ENCODE peak calls at places on chromosomes 3 and 15, in six cellular contexts. W is cardiac fibroblast, G is AG04450, F is IMR-90, C is GM10248, Q is nephron progenitor cell. U is an unnamed sample.

GRCh38 chr15:90585863-90586262 is 56.1 kb downstream of the CRTC3 start:
- DNase-seq in W (peak; percentile 51), G (no peak), F (peak; percentile 72), C (no peak), Q (no peak), U (no peak)

GRCh38 chr15:98801234-98801561 is 152.9 kb downstream of the IGF1R start:
- DNase-seq in W (no peak), G (no peak), F (no peak), C (no peak), Q (no peak), U (no peak)

GRCh38 chr3:194245474-194245873 is 105.7 kb downstream of the CPN2 start:
- DNase-seq in W (no peak), G (no peak), F (no peak), C (no peak), Q (no peak), U (no peak)

GRCh38 chr3:174198199-174198598 is 660.9 kb upstream of the NAALADL2 start:
- DNase-seq in W (peak; percentile 8), G (peak; percentile 82), F (peak; percentile 95), C (no peak), Q (no peak), U (no peak)

GRCh38 chr3:27220166-27220565 is 149.0 kb downstream of the NEK10 start:
- DNase-seq in W (no peak), G (no peak), F (no peak), C (no peak), Q (no peak), U (no peak)

GRCh38 chr3:100782906-100783305 is 73.6 kb downstream of the TFG start:
- DNase-seq in W (peak; percentile 20), G (no peak), F (peak; percentile 11), C (no peak), Q (no peak), U (no peak)

GRCh38 chr3:13105181-13105580 is 32.0 kb upstream of the IQSEC1 start:
- DNase-seq in W (no peak), G (no peak), F (no peak), C (no peak), Q (no peak), U (no peak)

GRCh38 chr15:48866141-48866563 is 11.8 kb upstream of the EID1 start:
- DNase-seq in W (peak; percentile 72), G (no peak), F (peak; percentile 58), C (no peak), Q (no peak), U (no peak)

GRCh38 chr3:42914771-42915515 is 9.0 kb downstream of the ZNF662 start:
- DNase-seq in W (no peak), G (no peak), F (no peak), C (no peak), Q (no peak), U (no peak)

GRCh38 chr3:139532996-139533395 is 6.5 kb downstream of the RBP1 start:
- DNase-seq in W (no peak), G (no peak), F (peak; percentile 5), C (no peak), Q (no peak), U (no peak)

GRCh38 chr15:71191296-71191695 is 76.0 kb downstream of the THSD4 start:
- DNase-seq in W (no peak), G (no peak), F (no peak), C (no peak), Q (no peak), U (no peak)

GRCh38 chr3:69008980-69009379 is 4.5 kb downstream of the EOGT start:
- DNase-seq in W (peak; percentile 59), G (no peak), F (no peak), C (no peak), Q (no peak), U (no peak)

GRCh38 chr15:90956551-90957104 is 1.9 kb downstream of the RCCD1 start:
- DNase-seq in W (peak; percentile 84), G (peak; percentile 13), F (peak; percentile 70), C (peak; percentile 84), Q (peak; percentile 94), U (peak; percentile 90)

GRCh38 chr3:177438596-177439220 is 241.4 kb upstream of the TBL1XR1 start:
- DNase-seq in W (no peak), G (no peak), F (no peak), C (no peak), Q (no peak), U (no peak)

GRCh38 chr3:152346740-152347139 is 78.0 kb downstream of the MBNL1 start:
- DNase-seq in W (no peak), G (no peak), F (no peak), C (no peak), Q (no peak), U (no peak)

GRCh38 chr3:187979543-187979942 is 174.4 kb upstream of the LPP start:
- DNase-seq in W (no peak), G (no peak), F (no peak), C (no peak), Q (no peak), U (no peak)

GRCh38 chr3:23743141-23743784 is 62.5 kb upstream of the UBE2E1 start:
- DNase-seq in W (no peak), G (no peak), F (no peak), C (no peak), Q (peak; percentile 62), U (no peak)

GRCh38 chr15:74383286-74383685 is 15.8 kb upstream of the CYP11A1 start:
- DNase-seq in W (no peak), G (no peak), F (no peak), C (no peak), Q (no peak), U (no peak)

GRCh38 chr3:189841474-189842205 is 210.5 kb downstream of the TP63 start:
- DNase-seq in W (no peak), G (no peak), F (peak; percentile 64), C (no peak), Q (no peak), U (no peak)

GRCh38 chr15:36797128-36797527 is 217.7 kb downstream of the CDIN1 start:
- DNase-seq in W (no peak), G (no peak), F (no peak), C (no peak), Q (no peak), U (no peak)

GRCh38 chr3:4722103-4722502 is 229.0 kb downstream of the ITPR1 start:
- DNase-seq in W (peak; percentile 82), G (no peak), F (peak; percentile 73), C (peak; percentile 61), Q (no peak), U (peak; percentile 65)

GRCh38 chr3:95277614-95278013 is 1214.8 kb downstream of the NSUN3 start:
- DNase-seq in W (no peak), G (no peak), F (no peak), C (no peak), Q (no peak), U (no peak)

GRCh38 chr15:76346666-76347506 is 10.3 kb downstream of the ISL2 start:
- DNase-seq in W (no peak), G (no peak), F (peak; percentile 51), C (no peak), Q (peak; percentile 60), U (peak; percentile 26)

GRCh38 chr3:95453242-95453641 is 1361.2 kb upstream of the EPHA6 start:
- DNase-seq in W (no peak), G (no peak), F (no peak), C (no peak), Q (no peak), U (no peak)

GRCh38 chr3:164155386-164155785 is 922.9 kb downstream of the SI start:
- DNase-seq in W (no peak), G (no peak), F (no peak), C (no peak), Q (no peak), U (no peak)

GRCh38 chr3:126132751-126133511 is 47.5 kb downstream of the ALDH1L1 start:
- DNase-seq in W (peak; percentile 22), G (no peak), F (peak; percentile 12), C (no peak), Q (peak; percentile 28), U (no peak)
- TF ChIP-seq CTCF in W (peak; percentile 54), G (peak; percentile 54), F (peak; percentile 40), C (peak; percentile 2), Q (peak; percentile 44), U (no peak)

GRCh38 chr3:45333549-45333948 is 54.8 kb upstream of the LARS2 start:
- DNase-seq in W (peak; percentile 14), G (no peak), F (peak; percentile 20), C (no peak), Q (no peak), U (no peak)
- TF ChIP-seq CTCF in W (no peak), G (no peak), F (no peak), C (no peak), Q (no peak), U (no peak)

GRCh38 chr3:181689546-181689945 is 22.2 kb upstream of the SOX2 start:
- DNase-seq in W (no peak), G (no peak), F (no peak), C (no peak), Q (no peak), U (no peak)

GRCh38 chr3:181691951-181692849 is 19.5 kb upstream of the SOX2 start:
- DNase-seq in W (no peak), G (no peak), F (no peak), C (no peak), Q (no peak), U (no peak)

GRCh38 chr3:181690769-181691168 is 21.0 kb upstream of the SOX2 start:
- DNase-seq in W (no peak), G (no peak), F (no peak), C (no peak), Q (no peak), U (no peak)

GRCh38 chr3:181683563-181683962 is 28.2 kb upstream of the SOX2 start:
- DNase-seq in W (no peak), G (no peak), F (no peak), C (no peak), Q (no peak), U (no peak)

GRCh38 chr3:181687190-181687589 is 24.5 kb upstream of the SOX2 start:
- DNase-seq in W (no peak), G (no peak), F (no peak), C (no peak), Q (no peak), U (no peak)
- TF ChIP-seq CTCF in W (no peak), G (no peak), F (no peak), C (no peak), Q (no peak), U (no peak)

GRCh38 chr15:33207646-33208045 is 13.1 kb upstream of the FMN1 start:
- DNase-seq in W (no peak), G (no peak), F (no peak), C (no peak), Q (no peak), U (no peak)

GRCh38 chr15:33209575-33210519 is 15.3 kb upstream of the FMN1 start:
- DNase-seq in W (no peak), G (no peak), F (no peak), C (no peak), Q (no peak), U (no peak)

GRCh38 chr15:33206366-33206765 is 11.9 kb upstream of the FMN1 start:
- DNase-seq in W (no peak), G (no peak), F (no peak), C (no peak), Q (no peak), U (no peak)

GRCh38 chr15:33215941-33216872 is 21.7 kb upstream of the FMN1 start:
- DNase-seq in W (peak; percentile 29), G (no peak), F (peak; percentile 24), C (peak; percentile 38), Q (no peak), U (peak; percentile 37)

GRCh38 chr15:33211409-33211808 is 16.9 kb upstream of the FMN1 start:
- DNase-seq in W (peak; percentile 14), G (no peak), F (no peak), C (no peak), Q (no peak), U (no peak)
- TF ChIP-seq CTCF in W (no peak), G (no peak), F (no peak), C (no peak), Q (no peak), U (no peak)